ENCODE peak calls at places on chromosomes 7 and 10, in ten cellular contexts. One of them, this sample, is unnamed. For H3K79me2, the result is how much of the 10 kb centered on the place peaks cover.

GRCh38 chr7:84271550-84271949 is 77.0 kb upstream of the SEMA3A start:
- DNase-seq in Karpas-422: no peak
- DNase-seq in fibroblast of lung: peak
- DNase-seq in hepatocyte: no peak
- DNase-seq in PC-9: no peak
- DNase-seq in MM.1S: no peak
- DNase-seq in mammary epithelial cell: no peak
- DNase-seq in OCI-LY7: no peak
- DNase-seq in mesendoderm: no peak
- DNase-seq in neural progenitor cell: no peak
- DNase-seq in this sample: no peak

GRCh38 chr10:71708301-71708703 is 11.3 kb downstream of the C10orf105 start:
- DNase-seq in mammary epithelial cell: no peak
- DNase-seq in OCI-LY7: peak
- DNase-seq in hepatocyte: peak
- DNase-seq in Karpas-422: peak
- DNase-seq in fibroblast of lung: peak
- DNase-seq in MM.1S: peak
- DNase-seq in neural progenitor cell: peak
- DNase-seq in PC-9: peak
- DNase-seq in mesendoderm: peak
- DNase-seq in this sample: no peak

GRCh38 chr7:11831727-11832495 is at the start of gene THSD7A:
- DNase-seq in MM.1S: peak
- DNase-seq in OCI-LY7: no peak
- DNase-seq in mesendoderm: peak
- DNase-seq in fibroblast of lung: peak
- DNase-seq in Karpas-422: no peak
- DNase-seq in hepatocyte: peak
- DNase-seq in neural progenitor cell: peak
- DNase-seq in PC-9: peak
- DNase-seq in mammary epithelial cell: peak
- DNase-seq in this sample: no peak

GRCh38 chr10:21061184-21061583 is 164.1 kb upstream of the NEBL start:
- DNase-seq in Karpas-422: no peak
- DNase-seq in MM.1S: no peak
- DNase-seq in fibroblast of lung: no peak
- DNase-seq in hepatocyte: no peak
- DNase-seq in PC-9: no peak
- DNase-seq in mammary epithelial cell: no peak
- DNase-seq in neural progenitor cell: no peak
- DNase-seq in OCI-LY7: no peak
- DNase-seq in mesendoderm: no peak
- DNase-seq in this sample: no peak

GRCh38 chr10:113665806-113666354 is 2.0 kb upstream of the NRAP start:
- DNase-seq in neural progenitor cell: peak
- DNase-seq in PC-9: peak
- DNase-seq in MM.1S: no peak
- DNase-seq in hepatocyte: peak
- DNase-seq in fibroblast of lung: peak
- DNase-seq in mammary epithelial cell: peak
- DNase-seq in OCI-LY7: no peak
- DNase-seq in Karpas-422: peak
- DNase-seq in mesendoderm: peak
- DNase-seq in this sample: no peak

GRCh38 chr10:87667503-87667902 is 7.8 kb downstream of the PAPSS2 start:
- DNase-seq in Karpas-422: no peak
- DNase-seq in MM.1S: no peak
- DNase-seq in mammary epithelial cell: no peak
- DNase-seq in mesendoderm: no peak
- DNase-seq in hepatocyte: no peak
- DNase-seq in PC-9: no peak
- DNase-seq in neural progenitor cell: no peak
- DNase-seq in fibroblast of lung: no peak
- DNase-seq in OCI-LY7: no peak
- DNase-seq in this sample: no peak

GRCh38 chr10:113456741-113457140 is 96.1 kb upstream of the HABP2 start:
- DNase-seq in MM.1S: no peak
- DNase-seq in Karpas-422: no peak
- DNase-seq in fibroblast of lung: no peak
- DNase-seq in PC-9: no peak
- DNase-seq in OCI-LY7: no peak
- DNase-seq in hepatocyte: no peak
- DNase-seq in mesendoderm: no peak
- DNase-seq in mammary epithelial cell: no peak
- DNase-seq in neural progenitor cell: no peak
- DNase-seq in this sample: no peak

GRCh38 chr7:126570845-126571244 is 681.9 kb downstream of the GRM8 start:
- DNase-seq in hepatocyte: no peak
- DNase-seq in neural progenitor cell: no peak
- DNase-seq in mammary epithelial cell: no peak
- DNase-seq in Karpas-422: no peak
- DNase-seq in fibroblast of lung: no peak
- DNase-seq in MM.1S: no peak
- DNase-seq in mesendoderm: no peak
- DNase-seq in OCI-LY7: no peak
- DNase-seq in PC-9: no peak
- DNase-seq in this sample: no peak

GRCh38 chr7:155002411-155003214 is at the start of gene PAXIP1:
- DNase-seq in PC-9: peak
- DNase-seq in mesendoderm: peak
- DNase-seq in mammary epithelial cell: peak
- DNase-seq in MM.1S: peak
- DNase-seq in hepatocyte: peak
- DNase-seq in neural progenitor cell: peak
- DNase-seq in OCI-LY7: peak
- DNase-seq in fibroblast of lung: no peak
- DNase-seq in Karpas-422: peak
- DNase-seq in this sample: no peak

GRCh38 chr7:153190452-153190851 is 430.9 kb downstream of the ACTR3B start:
- DNase-seq in PC-9: peak
- DNase-seq in mesendoderm: peak
- DNase-seq in Karpas-422: peak
- DNase-seq in OCI-LY7: peak
- DNase-seq in fibroblast of lung: no peak
- DNase-seq in hepatocyte: no peak
- DNase-seq in neural progenitor cell: peak
- DNase-seq in mammary epithelial cell: no peak
- DNase-seq in MM.1S: peak
- DNase-seq in this sample: no peak

GRCh38 chr10:77179015-77179695 is 458.5 kb downstream of the KCNMA1 start:
- DNase-seq in Karpas-422: no peak
- DNase-seq in MM.1S: no peak
- DNase-seq in mammary epithelial cell: peak
- DNase-seq in fibroblast of lung: peak
- DNase-seq in neural progenitor cell: peak
- DNase-seq in PC-9: peak
- DNase-seq in mesendoderm: peak
- DNase-seq in OCI-LY7: no peak
- DNase-seq in hepatocyte: peak
- DNase-seq in this sample: no peak

GRCh38 chr10:90751107-90751997 is 106.5 kb downstream of the HTR7 start:
- DNase-seq in hepatocyte: peak
- DNase-seq in OCI-LY7: peak
- DNase-seq in mesendoderm: peak
- DNase-seq in MM.1S: peak
- DNase-seq in PC-9: peak
- DNase-seq in mammary epithelial cell: peak
- DNase-seq in neural progenitor cell: peak
- DNase-seq in Karpas-422: peak
- DNase-seq in fibroblast of lung: peak
- DNase-seq in this sample: peak

GRCh38 chr7:134004829-134005505 is 122.2 kb upstream of the LRGUK start:
- DNase-seq in mammary epithelial cell: no peak
- DNase-seq in PC-9: no peak
- DNase-seq in OCI-LY7: no peak
- DNase-seq in fibroblast of lung: no peak
- DNase-seq in MM.1S: no peak
- DNase-seq in mesendoderm: no peak
- DNase-seq in hepatocyte: no peak
- DNase-seq in neural progenitor cell: no peak
- DNase-seq in Karpas-422: no peak
- DNase-seq in this sample: no peak

GRCh38 chr7:38975944-38976392 is 1.7 kb upstream of the POU6F2 start:
- DNase-seq in hepatocyte: peak
- DNase-seq in Karpas-422: no peak
- DNase-seq in mammary epithelial cell: no peak
- DNase-seq in MM.1S: no peak
- DNase-seq in neural progenitor cell: peak
- DNase-seq in fibroblast of lung: no peak
- DNase-seq in OCI-LY7: no peak
- DNase-seq in PC-9: no peak
- DNase-seq in mesendoderm: peak
- DNase-seq in this sample: no peak

GRCh38 chr10:102451105-102451969 is at the start of gene C10orf95:
- DNase-seq in hepatocyte: peak
- DNase-seq in neural progenitor cell: no peak
- DNase-seq in mammary epithelial cell: peak
- DNase-seq in Karpas-422: no peak
- DNase-seq in PC-9: peak
- DNase-seq in MM.1S: no peak
- DNase-seq in OCI-LY7: no peak
- DNase-seq in fibroblast of lung: no peak
- DNase-seq in mesendoderm: peak
- DNase-seq in this sample: no peak

GRCh38 chr10:130929422-130930325 is 381.8 kb downstream of the TCERG1L start:
- DNase-seq in PC-9: no peak
- DNase-seq in hepatocyte: no peak
- DNase-seq in OCI-LY7: no peak
- DNase-seq in fibroblast of lung: no peak
- DNase-seq in Karpas-422: no peak
- DNase-seq in MM.1S: no peak
- DNase-seq in mesendoderm: no peak
- DNase-seq in mammary epithelial cell: no peak
- DNase-seq in neural progenitor cell: no peak
- DNase-seq in this sample: no peak

GRCh38 chr10:93447970-93448369 is 34.2 kb downstream of the MYOF start:
- DNase-seq in mammary epithelial cell: no peak
- DNase-seq in Karpas-422: no peak
- DNase-seq in neural progenitor cell: no peak
- DNase-seq in MM.1S: no peak
- DNase-seq in mesendoderm: no peak
- DNase-seq in PC-9: no peak
- DNase-seq in hepatocyte: no peak
- DNase-seq in fibroblast of lung: no peak
- DNase-seq in OCI-LY7: no peak
- DNase-seq in this sample: no peak
- H3K79me2 ChIP-seq in mammary epithelial cell: under half
- H3K79me2 ChIP-seq in Karpas-422: under half
- H3K79me2 ChIP-seq in neural progenitor cell: under half
- H3K79me2 ChIP-seq in MM.1S: under half
- H3K79me2 ChIP-seq in mesendoderm: under half
- H3K79me2 ChIP-seq in PC-9: under half
- H3K79me2 ChIP-seq in hepatocyte: under half
- H3K79me2 ChIP-seq in fibroblast of lung: half or more
- H3K79me2 ChIP-seq in OCI-LY7: under half
- H3K79me2 ChIP-seq in this sample: under half

GRCh38 chr10:8063128-8063908 is 8.8 kb downstream of the GATA3 start:
- DNase-seq in neural progenitor cell: peak
- DNase-seq in fibroblast of lung: no peak
- DNase-seq in hepatocyte: no peak
- DNase-seq in MM.1S: no peak
- DNase-seq in OCI-LY7: no peak
- DNase-seq in mammary epithelial cell: no peak
- DNase-seq in mesendoderm: peak
- DNase-seq in Karpas-422: no peak
- DNase-seq in PC-9: no peak
- DNase-seq in this sample: no peak
- H3K79me2 ChIP-seq in neural progenitor cell: under half
- H3K79me2 ChIP-seq in fibroblast of lung: under half
- H3K79me2 ChIP-seq in hepatocyte: under half
- H3K79me2 ChIP-seq in MM.1S: under half
- H3K79me2 ChIP-seq in OCI-LY7: under half
- H3K79me2 ChIP-seq in mammary epithelial cell: half or more
- H3K79me2 ChIP-seq in mesendoderm: under half
- H3K79me2 ChIP-seq in Karpas-422: under half
- H3K79me2 ChIP-seq in PC-9: half or more
- H3K79me2 ChIP-seq in this sample: under half

GRCh38 chr7:72265505-72265904 is 146.6 kb downstream of the CALN1 start:
- DNase-seq in fibroblast of lung: no peak
- DNase-seq in mesendoderm: peak
- DNase-seq in OCI-LY7: no peak
- DNase-seq in neural progenitor cell: no peak
- DNase-seq in PC-9: no peak
- DNase-seq in hepatocyte: no peak
- DNase-seq in Karpas-422: no peak
- DNase-seq in mammary epithelial cell: no peak
- DNase-seq in MM.1S: no peak
- DNase-seq in this sample: no peak
- H3K79me2 ChIP-seq in fibroblast of lung: under half
- H3K79me2 ChIP-seq in mesendoderm: under half
- H3K79me2 ChIP-seq in OCI-LY7: under half
- H3K79me2 ChIP-seq in neural progenitor cell: under half
- H3K79me2 ChIP-seq in PC-9: under half
- H3K79me2 ChIP-seq in hepatocyte: under half
- H3K79me2 ChIP-seq in Karpas-422: under half
- H3K79me2 ChIP-seq in mammary epithelial cell: under half
- H3K79me2 ChIP-seq in MM.1S: under half
- H3K79me2 ChIP-seq in this sample: under half

GRCh38 chr10:118730699-118731456 is 23.9 kb downstream of the CACUL1 start:
- DNase-seq in MM.1S: no peak
- DNase-seq in PC-9: no peak
- DNase-seq in OCI-LY7: no peak
- DNase-seq in mammary epithelial cell: peak
- DNase-seq in fibroblast of lung: no peak
- DNase-seq in Karpas-422: no peak
- DNase-seq in neural progenitor cell: no peak
- DNase-seq in hepatocyte: peak
- DNase-seq in mesendoderm: peak
- DNase-seq in this sample: no peak
- H3K79me2 ChIP-seq in MM.1S: half or more
- H3K79me2 ChIP-seq in PC-9: half or more
- H3K79me2 ChIP-seq in OCI-LY7: under half
- H3K79me2 ChIP-seq in mammary epithelial cell: half or more
- H3K79me2 ChIP-seq in fibroblast of lung: under half
- H3K79me2 ChIP-seq in Karpas-422: half or more
- H3K79me2 ChIP-seq in neural progenitor cell: half or more
- H3K79me2 ChIP-seq in hepatocyte: half or more
- H3K79me2 ChIP-seq in mesendoderm: under half
- H3K79me2 ChIP-seq in this sample: under half

DNA sequence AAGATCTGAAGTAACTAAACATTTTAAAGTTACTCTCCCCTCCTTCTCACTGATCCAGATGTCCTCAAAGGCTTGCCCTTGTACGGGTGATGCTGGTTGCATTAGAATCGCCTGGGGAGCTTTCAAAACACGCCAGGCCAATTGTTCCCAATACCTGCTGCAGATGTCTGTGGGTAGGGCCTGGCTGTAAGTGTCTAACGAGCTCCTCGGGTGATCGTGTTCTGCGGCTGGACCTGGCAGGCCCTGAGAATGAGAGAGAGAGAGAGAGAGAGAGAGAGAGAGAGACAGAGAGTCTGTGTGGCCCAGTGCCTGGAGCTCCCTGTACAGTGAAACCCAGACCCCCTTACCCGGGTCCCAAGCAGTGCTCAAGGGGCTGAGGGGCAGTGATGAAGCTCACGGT is 8.4 kb downstream of the COL13A1 start:
- DNase-seq in OCI-LY7: no peak
- DNase-seq in mesendoderm: no peak
- DNase-seq in Karpas-422: no peak
- DNase-seq in fibroblast of lung: peak
- DNase-seq in PC-9: no peak
- DNase-seq in mammary epithelial cell: no peak
- DNase-seq in hepatocyte: no peak
- DNase-seq in MM.1S: no peak
- DNase-seq in neural progenitor cell: no peak
- DNase-seq in this sample: no peak
- H3K79me2 ChIP-seq in OCI-LY7: under half
- H3K79me2 ChIP-seq in mesendoderm: half or more
- H3K79me2 ChIP-seq in Karpas-422: under half
- H3K79me2 ChIP-seq in fibroblast of lung: under half
- H3K79me2 ChIP-seq in PC-9: under half
- H3K79me2 ChIP-seq in mammary epithelial cell: under half
- H3K79me2 ChIP-seq in hepatocyte: under half
- H3K79me2 ChIP-seq in MM.1S: under half
- H3K79me2 ChIP-seq in neural progenitor cell: under half
- H3K79me2 ChIP-seq in this sample: under half